ENCODE peak calls at places on chromosomes 1 and 21, in ten cellular contexts. W, L, J, Y, Q, G, P, D, F and I are unnamed samples. For H3K4me1, the result is how much of the 10 kb centered on the place peaks cover.

GRCh38 chr1:234702342-234703000 is 92.5 kb upstream of the IRF2BP2 start:
- DNase-seq in W (no peak), L (no peak), J (peak), Y (no peak), Q (no peak), G (no peak), P (no peak), D (no peak), F (peak), I (no peak)

GRCh38 chr1:42957880-42958487 is 684 bp downstream of the SLC2A1 start:
- DNase-seq in W (peak), L (peak), J (peak), Y (peak), Q (peak), G (peak), P (peak), D (peak), F (peak), I (peak)

GRCh38 chr1:18008116-18008515 is 99.5 kb upstream of the IGSF21 start:
- DNase-seq in W (no peak), L (no peak), J (no peak), Y (no peak), Q (no peak), G (no peak), P (no peak), D (no peak), F (no peak), I (no peak)

GRCh38 chr1:197725044-197725443 is 50.2 kb downstream of the DENND1B start:
- DNase-seq in W (no peak), L (no peak), J (no peak), Y (no peak), Q (no peak), G (no peak), P (no peak), D (peak), F (no peak), I (no peak)

GRCh38 chr21:36747815-36748381 is 49.0 kb downstream of the SIM2 start:
- DNase-seq in W (peak), L (no peak), J (peak), Y (peak), Q (no peak), G (no peak), P (no peak), D (peak), F (no peak), I (no peak)

GRCh38 chr1:159991513-159991912 is 37.5 kb upstream of the SLAMF9 start:
- DNase-seq in W (no peak), L (no peak), J (no peak), Y (no peak), Q (no peak), G (peak), P (no peak), D (peak), F (no peak), I (no peak)

GRCh38 chr21:35943752-35944151 is 116.6 kb downstream of the SETD4 start:
- DNase-seq in W (no peak), L (no peak), J (no peak), Y (no peak), Q (no peak), G (no peak), P (no peak), D (no peak), F (no peak), I (no peak)

GRCh38 chr1:19084206-19084738 is 125.8 kb downstream of the UBR4 start:
- DNase-seq in W (no peak), L (no peak), J (no peak), Y (no peak), Q (no peak), G (no peak), P (no peak), D (no peak), F (no peak), I (no peak)

GRCh38 chr1:54314691-54315455 is 91.3 kb downstream of the SSBP3 start:
- DNase-seq in W (no peak), L (no peak), J (peak), Y (no peak), Q (no peak), G (peak), P (no peak), D (no peak), F (no peak), I (no peak)

GRCh38 chr1:10471411-10472219 is 714 bp downstream of the DFFA start:
- DNase-seq in W (no peak), L (no peak), J (peak), Y (peak), Q (no peak), G (no peak), P (no peak), D (peak), F (no peak), I (no peak)

GRCh38 chr21:45457832-45458172 is 52.8 kb downstream of the COL18A1 start:
- DNase-seq in W (no peak), L (no peak), J (no peak), Y (no peak), Q (no peak), G (no peak), P (no peak), D (no peak), F (no peak), I (no peak)

GRCh38 chr1:240691521-240692338 is 79.8 kb upstream of the GREM2 start:
- DNase-seq in W (peak), L (no peak), J (peak), Y (no peak), Q (peak), G (peak), P (no peak), D (peak), F (peak), I (no peak)

GRCh38 chr1:153238536-153238935 is 21.0 kb upstream of the LORICRIN start:
- DNase-seq in W (no peak), L (no peak), J (no peak), Y (no peak), Q (no peak), G (no peak), P (no peak), D (no peak), F (no peak), I (no peak)

GRCh38 chr1:32600034-32600433 is 50.3 kb downstream of the ZBTB8OS start:
- DNase-seq in W (no peak), L (no peak), J (no peak), Y (no peak), Q (no peak), G (no peak), P (no peak), D (peak), F (no peak), I (no peak)

GRCh38 chr1:80973101-80973500 is 827.6 kb upstream of the ADGRL2 start:
- DNase-seq in W (no peak), L (no peak), J (no peak), Y (no peak), Q (no peak), G (no peak), P (no peak), D (no peak), F (no peak), I (no peak)

GRCh38 chr1:167628754-167629515 is 1.1 kb upstream of the RCSD1 start:
- DNase-seq in W (peak), L (no peak), J (no peak), Y (no peak), Q (no peak), G (no peak), P (no peak), D (no peak), F (no peak), I (no peak)

GRCh38 chr1:167808104-167808503 is 86.3 kb downstream of the MPZL1 start:
- DNase-seq in W (no peak), L (no peak), J (no peak), Y (no peak), Q (no peak), G (no peak), P (no peak), D (peak), F (no peak), I (no peak)

GRCh38 chr1:55632058-55632457 is 416.9 kb upstream of the USP24 start:
- DNase-seq in W (no peak), L (no peak), J (no peak), Y (no peak), Q (no peak), G (no peak), P (no peak), D (peak), F (no peak), I (no peak)

GRCh38 chr1:24021403-24022266 is 41.5 kb upstream of the SRSF10 start:
- DNase-seq in W (peak), L (no peak), J (peak), Y (no peak), Q (no peak), G (peak), P (no peak), D (no peak), F (no peak), I (no peak)

GRCh38 chr1:192575499-192576189 is at the start of gene RGS1:
- DNase-seq in W (peak), L (no peak), J (peak), Y (peak), Q (no peak), G (peak), P (peak), D (no peak), F (no peak), I (peak)

GRCh38 chr1:6703016-6703415 is 1.4 kb upstream of the DNAJC11 start:
- DNase-seq in W (no peak), L (no peak), J (no peak), Y (no peak), Q (no peak), G (no peak), P (no peak), D (peak), F (no peak), I (no peak)

GRCh38 chr1:157162345-157162744 is 24.1 kb upstream of the ETV3 start:
- DNase-seq in W (no peak), L (no peak), J (no peak), Y (no peak), Q (no peak), G (no peak), P (no peak), D (no peak), F (no peak), I (no peak)

GRCh38 chr21:40967771-40968170 is 120.8 kb upstream of the DSCAM start:
- DNase-seq in W (no peak), L (no peak), J (no peak), Y (no peak), Q (no peak), G (no peak), P (no peak), D (no peak), F (no peak), I (no peak)

GRCh38 chr1:10181154-10181553 is 29.2 kb upstream of the KIF1B start:
- DNase-seq in W (no peak), L (no peak), J (no peak), Y (no peak), Q (no peak), G (no peak), P (no peak), D (no peak), F (no peak), I (no peak)

GRCh38 chr1:13605159-13605558 is 21.5 kb downstream of the PDPN start:
- DNase-seq in W (no peak), L (no peak), J (peak), Y (no peak), Q (no peak), G (no peak), P (no peak), D (peak), F (no peak), I (no peak)

GRCh38 chr1:30185809-30186208 is 537.6 kb downstream of the MATN1 start:
- DNase-seq in W (no peak), L (no peak), J (no peak), Y (no peak), Q (no peak), G (no peak), P (no peak), D (no peak), F (no peak), I (no peak)

DNA sequence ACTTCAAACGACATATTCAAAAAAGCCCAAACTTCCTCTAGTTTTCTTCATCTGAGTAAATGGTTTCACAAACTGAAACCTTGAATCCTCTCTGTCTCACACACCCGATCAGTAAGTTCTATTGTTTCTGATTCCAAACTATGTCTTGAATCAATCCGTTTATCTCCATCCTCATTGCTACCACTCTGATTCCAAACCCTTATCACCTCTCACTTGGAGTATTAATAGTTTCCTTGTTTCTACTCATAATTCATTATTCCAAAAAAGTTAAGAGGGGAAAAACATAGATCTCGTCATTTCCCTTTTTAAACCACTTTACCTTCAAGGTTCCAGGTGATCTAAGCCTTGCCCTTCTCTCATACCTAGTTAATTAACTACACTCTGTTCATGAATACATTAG is 1.7 kb upstream of the METTL18 start:
- DNase-seq in W (no peak), L (no peak), J (no peak), Y (no peak), Q (no peak), G (no peak), P (no peak), D (no peak), F (no peak), I (no peak)
- H3K27ac ChIP-seq in W (no peak), L (no peak), J (no peak), Y (no peak), Q (no peak), G (no peak), P (no peak), D (no peak), F (no peak), I (no peak)

DNA sequence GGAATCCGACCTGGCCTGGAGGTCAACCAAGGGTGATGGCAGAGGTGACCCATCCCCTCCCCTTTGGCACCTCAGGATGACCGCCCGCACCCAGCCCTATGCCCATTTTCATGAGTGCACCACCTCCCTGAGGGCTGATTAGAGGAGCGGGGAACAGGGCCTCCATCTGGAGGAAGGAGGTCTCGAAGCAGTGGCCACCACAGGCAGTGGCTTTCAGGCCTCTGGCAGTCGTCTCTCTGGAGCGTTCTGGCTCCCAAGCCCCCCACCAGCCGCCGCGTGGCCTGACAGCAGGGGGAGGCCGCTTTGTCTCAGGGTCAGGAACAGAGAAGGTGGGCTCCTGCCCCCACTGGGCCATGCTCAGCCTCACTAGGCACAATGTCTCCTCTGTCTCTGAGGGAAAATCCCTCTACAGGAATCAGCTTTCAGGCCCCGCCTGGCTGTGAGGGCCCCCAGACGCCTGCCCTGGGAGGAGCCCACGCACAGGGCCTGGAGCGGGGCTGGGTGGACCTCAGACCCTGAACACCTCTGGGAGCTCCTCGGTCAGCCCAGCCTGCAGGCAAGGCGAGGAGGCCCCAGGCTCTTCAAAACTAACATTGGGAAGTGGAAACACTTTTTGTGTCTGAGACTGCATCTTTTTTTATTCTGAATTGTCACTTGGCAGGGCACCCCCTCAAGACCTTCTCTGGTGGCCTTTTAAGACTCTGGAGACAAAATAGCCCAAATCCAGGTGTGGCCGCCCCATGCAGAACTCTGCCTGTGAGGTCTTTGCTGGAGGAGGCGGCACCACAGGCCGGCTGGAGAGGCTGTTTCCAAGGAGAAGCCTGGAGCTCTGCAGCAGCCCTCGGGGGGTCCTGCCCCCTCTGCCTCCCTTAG is 127.7 kb upstream of the ARHGEF16 start:
- DNase-seq in W (no peak), L (no peak), J (no peak), Y (no peak), Q (no peak), G (no peak), P (no peak), D (no peak), F (no peak), I (no peak)
- H3K4me1 ChIP-seq in W (under half), L (under half), J (under half), Y (under half), Q (under half), G (under half), P (under half), D (under half), F (under half), I (under half)

GRCh38 chr1:245377854-245378253 is 223.1 kb downstream of the KIF26B start:
- DNase-seq in W (no peak), L (no peak), J (no peak), Y (no peak), Q (no peak), G (no peak), P (no peak), D (no peak), F (no peak), I (no peak)

GRCh38 chr1:245378352-245379144 is 223.8 kb downstream of the KIF26B start:
- DNase-seq in W (no peak), L (no peak), J (no peak), Y (no peak), Q (no peak), G (no peak), P (no peak), D (no peak), F (no peak), I (peak)

GRCh38 chr1:245383396-245384330 is 228.9 kb downstream of the KIF26B start:
- DNase-seq in W (no peak), L (no peak), J (no peak), Y (no peak), Q (no peak), G (no peak), P (no peak), D (no peak), F (no peak), I (no peak)

GRCh38 chr1:245382981-245383380 is 228.2 kb downstream of the KIF26B start:
- DNase-seq in W (no peak), L (no peak), J (no peak), Y (no peak), Q (no peak), G (no peak), P (no peak), D (no peak), F (no peak), I (no peak)

GRCh38 chr1:245380790-245381535 is 226.2 kb downstream of the KIF26B start:
- DNase-seq in W (no peak), L (no peak), J (no peak), Y (no peak), Q (no peak), G (no peak), P (no peak), D (no peak), F (no peak), I (no peak)
- TF ChIP-seq CTCF in W (no peak), L (no peak), J (peak), Y (no peak), Q (no peak), G (no peak), P (no peak), D (peak), F (no peak), I (no peak)

GRCh38 chr21:43323244-43324005 is 103.5 kb downstream of the SIK1 start:
- DNase-seq in W (peak), L (peak), J (peak), Y (no peak), Q (peak), G (peak), P (no peak), D (no peak), F (peak), I (no peak)
- H3K27ac ChIP-seq in W (no peak), L (peak), J (peak), Y (no peak), Q (no peak), G (peak), P (no peak), D (no peak), F (no peak), I (no peak)

GRCh38 chr1:185066181-185066580 is 20.8 kb downstream of the RNF2 start:
- DNase-seq in W (no peak), L (no peak), J (no peak), Y (no peak), Q (no peak), G (no peak), P (no peak), D (no peak), F (no peak), I (no peak)

GRCh38 chr1:185062710-185063370 is 17.5 kb downstream of the RNF2 start:
- DNase-seq in W (no peak), L (no peak), J (no peak), Y (no peak), Q (no peak), G (no peak), P (no peak), D (peak), F (no peak), I (no peak)

GRCh38 chr1:185059950-185060571 is 14.7 kb downstream of the RNF2 start:
- DNase-seq in W (no peak), L (no peak), J (no peak), Y (no peak), Q (no peak), G (no peak), P (no peak), D (no peak), F (no peak), I (no peak)

GRCh38 chr1:185068362-185068761 is 23.0 kb downstream of the RNF2 start:
- DNase-seq in W (no peak), L (peak), J (no peak), Y (no peak), Q (no peak), G (peak), P (no peak), D (no peak), F (no peak), I (no peak)

GRCh38 chr1:185063719-185064118 is 18.4 kb downstream of the RNF2 start:
- DNase-seq in W (no peak), L (no peak), J (no peak), Y (no peak), Q (no peak), G (no peak), P (no peak), D (no peak), F (no peak), I (no peak)
- H3K4me1 ChIP-seq in W (under half), L (under half), J (under half), Y (half or more), Q (under half), G (half or more), P (under half), D (under half), F (under half), I (under half)

DNA sequence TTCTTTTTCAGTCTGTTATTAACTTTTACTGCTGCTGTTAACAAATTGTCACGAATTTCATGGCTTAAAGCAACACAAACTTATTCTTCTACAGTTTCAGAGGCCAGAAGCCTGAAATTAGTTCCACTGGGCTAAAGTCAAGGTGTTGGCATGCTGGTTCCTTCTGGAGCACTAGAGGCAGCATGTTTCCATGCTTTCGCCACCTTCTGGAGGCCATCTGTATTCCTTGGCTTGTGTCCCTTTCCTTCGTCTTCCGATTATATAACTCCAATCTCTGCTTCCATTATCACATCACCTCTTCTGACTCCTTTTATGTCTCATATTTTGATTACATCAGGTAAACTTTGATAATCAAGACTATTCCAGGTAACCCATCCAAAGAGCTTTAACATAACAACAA is 1742.1 kb downstream of the BRINP3 start:
- DNase-seq in W (no peak), L (no peak), J (no peak), Y (no peak), Q (no peak), G (no peak), P (no peak), D (no peak), F (no peak), I (no peak)
- TF ChIP-seq CTCF in W (no peak), L (no peak), J (no peak), Y (no peak), Q (no peak), G (no peak), P (no peak), D (no peak), F (no peak), I (no peak)